ENCODE peak calls at places on chromosomes 3 and 15, in five cellular contexts. Q, S, U, B and R are unnamed samples.

GRCh38 chr15:38545179-38545578 is 19.4 kb downstream of the RASGRP1 start:
- DNase-seq in Q (no peak), U (no peak), S (no peak), B (no peak), R (no peak)

GRCh38 chr15:80415331-80415730 is 11.1 kb downstream of the ARNT2 start:
- DNase-seq in S (no peak), B (no peak), Q (no peak), U (no peak), R (no peak)

GRCh38 chr3:8713901-8714759 is 19.5 kb upstream of the CAV3 start:
- DNase-seq in B (no peak), S (no peak), U (no peak), Q (peak; percentile 82), R (no peak)

GRCh38 chr3:187971629-187972028 is 182.3 kb upstream of the LPP start:
- DNase-seq in S (no peak), U (no peak), B (no peak), Q (no peak), R (no peak)

GRCh38 chr15:43775411-43775965 is 1.3 kb downstream of the ELL3 start:
- DNase-seq in Q (peak; percentile 86), S (peak; percentile 73), B (no peak), U (no peak), R (no peak)

GRCh38 chr15:45343258-45343860 is 35.0 kb downstream of the GATM start:
- DNase-seq in Q (no peak), B (no peak), U (no peak), S (no peak), R (no peak)

GRCh38 chr15:69926011-69926410 is 171.7 kb downstream of the TLE3 start:
- DNase-seq in B (no peak), Q (no peak), U (no peak), S (no peak), R (no peak)

GRCh38 chr15:64004582-64004981 is 41.7 kb downstream of the DAPK2 start:
- DNase-seq in S (peak; percentile 81), Q (no peak), B (no peak), U (no peak), R (no peak)

GRCh38 chr15:25796395-25796794 is 66.7 kb downstream of the ATP10A start:
- DNase-seq in S (no peak), B (no peak), Q (no peak), U (no peak), R (no peak)

GRCh38 chr3:107848516-107848915 is 242.3 kb downstream of the CD47 start:
- DNase-seq in S (no peak), U (no peak), Q (no peak), B (no peak), R (no peak)

GRCh38 chr3:126256256-126256655 is 75.9 kb upstream of the ALDH1L1 start:
- DNase-seq in U (no peak), Q (no peak), S (no peak), B (no peak), R (no peak)

DNA sequence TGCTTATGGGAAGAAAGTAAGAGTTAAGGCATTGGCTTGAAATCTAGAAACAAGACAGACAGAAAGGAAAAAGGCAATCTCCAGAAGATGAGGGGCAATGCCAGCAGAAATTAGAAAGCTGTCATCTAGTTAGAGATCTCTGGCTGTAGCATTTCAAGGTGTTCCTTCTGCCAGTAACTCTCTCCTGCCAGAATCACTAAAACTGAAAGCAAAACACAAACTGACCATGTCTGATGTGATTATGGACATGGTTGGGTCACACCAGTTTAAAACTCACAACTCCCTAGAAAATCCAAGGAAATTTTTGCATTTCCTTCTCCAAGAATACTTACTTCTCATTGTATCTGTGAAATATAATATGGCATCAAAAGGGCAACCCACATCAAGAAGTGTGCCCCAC is 82.9 kb downstream of the LDHAL6B start:
- DNase-seq in U (no peak), S (no peak), B (no peak), Q (no peak), R (no peak)
- H3K4me1 ChIP-seq in U (no peaks in the 10 kb centered on the region), S (peaks cover 37% of the 10 kb centered on the region), B (peaks cover 74% of the 10 kb centered on the region), Q (no peaks in the 10 kb centered on the region), R (no peaks in the 10 kb centered on the region)

GRCh38 chr15:71291723-71292122 is 176.5 kb downstream of the THSD4 start:
- DNase-seq in U (no peak), B (no peak), S (no peak), Q (no peak), R (peak; percentile 39)
- H3K4me1 ChIP-seq in U (peaks cover 21% of the 10 kb centered on the region), B (peaks cover 50% of the 10 kb centered on the region), S (peaks cover 20% of the 10 kb centered on the region), Q (no peaks in the 10 kb centered on the region), R (peaks cover 15% of the 10 kb centered on the region)

DNA sequence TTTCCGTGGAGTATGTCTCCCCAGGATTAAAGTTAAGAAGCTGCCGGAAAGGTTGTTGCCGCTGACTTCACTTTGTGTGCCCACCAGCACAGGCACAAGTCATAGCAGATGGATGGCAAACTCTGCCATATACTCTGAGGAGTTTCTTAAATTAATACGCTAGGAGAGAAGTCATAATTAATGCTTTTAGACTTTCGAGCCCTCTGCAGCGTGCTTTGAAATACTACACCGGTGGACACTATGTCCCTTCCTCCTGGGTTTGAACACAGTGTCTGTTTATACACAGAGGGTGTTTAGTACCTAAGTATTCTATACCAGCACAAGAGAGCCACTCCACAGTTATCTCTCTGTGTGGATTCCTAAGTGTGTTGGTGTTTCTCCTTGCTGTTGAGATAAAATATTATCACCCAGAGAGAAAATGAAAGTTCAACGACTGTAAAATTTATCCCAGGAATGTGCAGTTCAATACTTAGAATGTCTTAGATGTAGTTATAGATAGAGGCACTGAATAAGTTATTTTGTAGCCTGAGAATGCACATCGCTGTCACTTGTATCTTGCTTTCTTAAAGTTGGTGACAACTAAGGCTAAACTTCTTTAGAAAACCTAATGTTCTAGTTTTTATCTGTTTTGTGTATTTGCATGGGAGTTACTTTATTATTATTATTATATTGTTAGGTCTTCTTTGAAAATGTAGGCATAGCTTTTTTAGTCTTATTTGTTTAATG is 1.6 kb downstream of the MBNL1 start:
- DNase-seq in S (no peak), Q (peak; percentile 58), U (no peak), B (no peak), R (no peak)
- H3K4me1 ChIP-seq in S (peaks cover 49% of the 10 kb centered on the region), Q (peaks cover 4% of the 10 kb centered on the region), U (peaks cover 62% of the 10 kb centered on the region), B (peaks cover 49% of the 10 kb centered on the region), R (peaks cover 63% of the 10 kb centered on the region)

GRCh38 chr3:42443292-42443691 is 32.9 kb upstream of the LYZL4 start:
- DNase-seq in B (no peak), Q (peak; percentile 58), U (no peak), S (no peak), R (no peak)

GRCh38 chr3:42447481-42447880 is 37.1 kb upstream of the LYZL4 start:
- DNase-seq in B (no peak), U (no peak), S (no peak), Q (no peak), R (no peak)

GRCh38 chr3:42443819-42444436 is 33.5 kb upstream of the LYZL4 start:
- DNase-seq in Q (peak; percentile 98), S (peak; percentile 73), U (peak; percentile 84), B (peak; percentile 79), R (peak; percentile 60)

GRCh38 chr3:42442640-42443039 is 32.2 kb upstream of the LYZL4 start:
- DNase-seq in B (no peak), Q (peak; percentile 78), S (no peak), U (peak; percentile 50), R (no peak)

GRCh38 chr3:42446111-42447050 is 36.0 kb upstream of the LYZL4 start:
- DNase-seq in S (no peak), Q (peak; percentile 54), B (no peak), U (no peak), R (no peak)
- H3K4me1 ChIP-seq in S (no peaks in the 10 kb centered on the region), Q (peaks cover 10% of the 10 kb centered on the region), B (peaks cover 8% of the 10 kb centered on the region), U (peaks cover 10% of the 10 kb centered on the region), R (no peaks in the 10 kb centered on the region)

DNA sequence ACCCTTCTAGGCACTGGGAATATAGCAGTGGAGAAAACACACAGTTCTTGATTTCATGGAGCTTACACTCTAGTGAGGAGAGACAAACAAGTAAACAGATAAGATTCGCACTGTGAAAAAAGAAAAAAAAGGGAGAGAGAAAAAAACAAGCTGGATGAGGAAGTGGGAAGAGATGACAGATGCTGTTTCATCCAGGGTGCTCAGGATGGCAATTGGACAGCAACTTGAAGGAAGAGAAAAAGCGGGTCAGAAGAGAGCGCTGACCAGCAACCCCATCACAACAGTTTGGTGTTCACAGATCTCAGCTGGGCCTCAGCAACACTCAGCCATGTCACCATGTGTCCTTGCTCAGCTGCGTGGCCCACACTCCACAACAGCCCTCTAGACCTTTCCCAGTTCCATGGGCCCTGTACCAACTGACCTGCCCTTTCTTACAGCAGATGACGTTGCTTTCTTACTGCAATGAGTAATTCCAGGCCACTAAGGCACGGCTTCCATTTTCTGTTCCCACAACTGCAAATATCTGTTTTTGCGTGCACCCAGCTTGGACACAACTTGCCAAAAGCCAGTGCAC is 230.8 kb downstream of the MEX3B start:
- DNase-seq in B (no peak), S (no peak), U (no peak), Q (no peak), R (no peak)
- H3K4me1 ChIP-seq in B (no peaks in the 10 kb centered on the region), S (no peaks in the 10 kb centered on the region), U (no peaks in the 10 kb centered on the region), Q (no peaks in the 10 kb centered on the region), R (no peaks in the 10 kb centered on the region)

DNA sequence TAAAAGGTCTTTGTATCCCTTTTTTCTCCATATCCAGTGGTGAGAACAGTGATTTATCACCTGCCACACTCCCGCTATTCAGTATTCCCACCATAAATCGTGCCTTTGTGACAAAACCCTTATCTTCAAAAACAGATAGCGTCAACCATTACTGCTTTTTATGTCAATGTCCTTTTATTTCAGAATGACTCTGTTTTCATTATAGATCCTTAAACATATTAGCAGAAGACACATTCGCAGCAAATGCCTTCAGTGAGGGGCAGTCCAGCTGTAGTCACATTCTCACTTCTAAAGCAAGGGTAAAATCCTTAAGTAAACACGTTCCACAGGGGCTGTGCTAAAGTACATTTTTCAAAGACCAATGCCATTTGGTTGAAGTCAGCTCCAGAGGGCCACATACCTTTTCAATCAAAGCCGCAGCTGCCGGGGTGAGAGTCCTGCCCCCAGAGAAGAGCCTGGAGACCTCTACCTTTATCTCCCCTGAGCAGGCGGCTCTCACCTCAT is 53.5 kb downstream of the PDZRN3 start:
- DNase-seq in U (no peak), Q (peak; percentile 63), S (no peak), B (no peak), R (no peak)
- H3K4me1 ChIP-seq in U (no peaks in the 10 kb centered on the region), Q (peaks cover 36% of the 10 kb centered on the region), S (peaks cover 14% of the 10 kb centered on the region), B (peaks cover 73% of the 10 kb centered on the region), R (no peaks in the 10 kb centered on the region)

GRCh38 chr3:117706037-117706436 is 996.5 kb downstream of the TUSC7 start:
- DNase-seq in B (no peak), U (no peak), Q (no peak), S (no peak), R (no peak)

GRCh38 chr3:117706731-117707130 is 997.2 kb downstream of the TUSC7 start:
- DNase-seq in Q (no peak), U (no peak), B (no peak), S (no peak), R (no peak)

GRCh38 chr3:117709108-117709507 is 999.5 kb downstream of the TUSC7 start:
- DNase-seq in Q (no peak), U (no peak), S (no peak), B (no peak), R (no peak)

DNA sequence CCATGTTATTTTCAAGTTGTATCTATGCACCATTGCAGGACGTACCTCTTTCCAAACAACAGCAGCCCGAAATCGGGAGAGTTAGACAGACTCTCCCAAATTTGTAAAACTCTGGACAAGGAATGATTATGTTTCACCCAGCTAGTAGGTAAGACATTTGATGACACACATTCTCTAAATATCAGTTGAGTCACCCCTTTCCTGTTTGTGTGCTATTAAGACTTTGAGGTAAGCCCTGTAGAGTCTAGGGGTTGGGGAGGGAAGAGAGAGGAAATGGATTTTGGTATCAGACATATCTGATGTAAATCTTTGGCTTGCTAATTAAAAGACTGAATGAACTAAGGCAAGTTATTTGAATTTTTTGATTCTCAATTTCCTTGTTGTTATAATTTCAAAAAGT is 999.0 kb downstream of the TUSC7 start:
- DNase-seq in B (no peak), U (no peak), Q (no peak), S (no peak), R (no peak)
- H3K4me1 ChIP-seq in B (no peaks in the 10 kb centered on the region), U (no peaks in the 10 kb centered on the region), Q (peaks cover 4% of the 10 kb centered on the region), S (no peaks in the 10 kb centered on the region), R (no peaks in the 10 kb centered on the region)